ENCODE peak calls at places on chromosomes 4 and X, in six cellular contexts. One of them, this sample, is unnamed.

GRCh38 chrX:136528645-136529315 is 3.2 kb upstream of the VGLL1 start:
- DNase-seq in left cardiac atrium: no peak
- DNase-seq in WTC11: peak; percentile 13
- DNase-seq in AG10803: no peak
- DNase-seq in NCI-H1105: no peak
- DNase-seq in activated CD8-positive, alpha-beta T cell treated with anti-CD3 and anti-CD28 coated beads for 36 hours: no peak
- DNase-seq in this sample: no peak

GRCh38 chr4:147833254-147833653 is 101.4 kb downstream of the ARHGAP10 start:
- DNase-seq in AG10803: peak; percentile 39
- DNase-seq in NCI-H1105: no peak
- DNase-seq in WTC11: no peak
- DNase-seq in activated CD8-positive, alpha-beta T cell treated with anti-CD3 and anti-CD28 coated beads for 36 hours: no peak
- DNase-seq in left cardiac atrium: no peak
- DNase-seq in this sample: no peak

GRCh38 chr4:22129454-22130075 is 181.0 kb upstream of the KCNIP4 start:
- DNase-seq in AG10803: peak; percentile 11
- DNase-seq in activated CD8-positive, alpha-beta T cell treated with anti-CD3 and anti-CD28 coated beads for 36 hours: peak; percentile 39
- DNase-seq in WTC11: peak; percentile 66
- DNase-seq in left cardiac atrium: no peak
- DNase-seq in NCI-H1105: no peak
- DNase-seq in this sample: peak; percentile 9

GRCh38 chr4:55865228-55865806 is 11.9 kb downstream of the EXOC1 start:
- DNase-seq in left cardiac atrium: no peak
- DNase-seq in NCI-H1105: no peak
- DNase-seq in AG10803: peak; percentile 66
- DNase-seq in activated CD8-positive, alpha-beta T cell treated with anti-CD3 and anti-CD28 coated beads for 36 hours: no peak
- DNase-seq in WTC11: no peak
- DNase-seq in this sample: peak; percentile 59

GRCh38 chr4:9800878-9801277 is 19.4 kb downstream of the DRD5 start:
- DNase-seq in WTC11: no peak
- DNase-seq in activated CD8-positive, alpha-beta T cell treated with anti-CD3 and anti-CD28 coated beads for 36 hours: no peak
- DNase-seq in left cardiac atrium: no peak
- DNase-seq in NCI-H1105: peak; percentile 15
- DNase-seq in AG10803: peak; percentile 2
- DNase-seq in this sample: no peak

GRCh38 chr4:89298160-89298559 is 9.4 kb downstream of the GPRIN3 start:
- DNase-seq in left cardiac atrium: no peak
- DNase-seq in AG10803: no peak
- DNase-seq in activated CD8-positive, alpha-beta T cell treated with anti-CD3 and anti-CD28 coated beads for 36 hours: no peak
- DNase-seq in WTC11: no peak
- DNase-seq in NCI-H1105: no peak
- DNase-seq in this sample: no peak

GRCh38 chr4:108173599-108174057 is 4.9 kb upstream of the LEF1 start:
- DNase-seq in left cardiac atrium: no peak
- DNase-seq in AG10803: no peak
- DNase-seq in activated CD8-positive, alpha-beta T cell treated with anti-CD3 and anti-CD28 coated beads for 36 hours: no peak
- DNase-seq in WTC11: no peak
- DNase-seq in NCI-H1105: no peak
- DNase-seq in this sample: no peak

GRCh38 chr4:2578106-2578505 is 41.7 kb downstream of the FAM193A start:
- DNase-seq in WTC11: no peak
- DNase-seq in AG10803: no peak
- DNase-seq in activated CD8-positive, alpha-beta T cell treated with anti-CD3 and anti-CD28 coated beads for 36 hours: no peak
- DNase-seq in NCI-H1105: no peak
- DNase-seq in left cardiac atrium: no peak
- DNase-seq in this sample: no peak

GRCh38 chr4:184281231-184282139 is 63.8 kb upstream of the ENPP6 start:
- DNase-seq in WTC11: no peak
- DNase-seq in left cardiac atrium: no peak
- DNase-seq in AG10803: no peak
- DNase-seq in NCI-H1105: no peak
- DNase-seq in activated CD8-positive, alpha-beta T cell treated with anti-CD3 and anti-CD28 coated beads for 36 hours: peak; percentile 59
- DNase-seq in this sample: no peak

GRCh38 chr4:6453688-6453990 is 18.8 kb downstream of the PPP2R2C start:
- DNase-seq in WTC11: no peak
- DNase-seq in AG10803: no peak
- DNase-seq in activated CD8-positive, alpha-beta T cell treated with anti-CD3 and anti-CD28 coated beads for 36 hours: no peak
- DNase-seq in left cardiac atrium: no peak
- DNase-seq in NCI-H1105: no peak
- DNase-seq in this sample: no peak

GRCh38 chr4:7651461-7651921 is 216.8 kb upstream of the PSAPL1 start:
- DNase-seq in WTC11: peak; percentile 49
- DNase-seq in activated CD8-positive, alpha-beta T cell treated with anti-CD3 and anti-CD28 coated beads for 36 hours: no peak
- DNase-seq in AG10803: no peak
- DNase-seq in NCI-H1105: no peak
- DNase-seq in left cardiac atrium: no peak
- DNase-seq in this sample: peak; percentile 33

GRCh38 chrX:45505214-45505613 is 304.5 kb upstream of the DIPK2B start:
- DNase-seq in NCI-H1105: no peak
- DNase-seq in WTC11: no peak
- DNase-seq in activated CD8-positive, alpha-beta T cell treated with anti-CD3 and anti-CD28 coated beads for 36 hours: peak; percentile 14
- DNase-seq in left cardiac atrium: no peak
- DNase-seq in AG10803: peak; percentile 55
- DNase-seq in this sample: peak; percentile 61

GRCh38 chrX:130097507-130098201 is 12.6 kb downstream of the ELF4 start:
- DNase-seq in activated CD8-positive, alpha-beta T cell treated with anti-CD3 and anti-CD28 coated beads for 36 hours: peak; percentile 23
- DNase-seq in AG10803: no peak
- DNase-seq in NCI-H1105: no peak
- DNase-seq in left cardiac atrium: no peak
- DNase-seq in WTC11: peak; percentile 16
- DNase-seq in this sample: no peak

GRCh38 chr4:176359590-176359989 is 39.8 kb downstream of the SPCS3 start:
- DNase-seq in NCI-H1105: no peak
- DNase-seq in AG10803: peak; percentile 97
- DNase-seq in activated CD8-positive, alpha-beta T cell treated with anti-CD3 and anti-CD28 coated beads for 36 hours: no peak
- DNase-seq in WTC11: no peak
- DNase-seq in left cardiac atrium: no peak
- DNase-seq in this sample: peak; percentile 59

GRCh38 chrX:768596-768995 is 138.0 kb downstream of the SHOX start:
- DNase-seq in AG10803: no peak
- DNase-seq in left cardiac atrium: no peak
- DNase-seq in NCI-H1105: no peak
- DNase-seq in WTC11: no peak
- DNase-seq in activated CD8-positive, alpha-beta T cell treated with anti-CD3 and anti-CD28 coated beads for 36 hours: no peak
- DNase-seq in this sample: no peak

GRCh38 chrX:10486373-10486772 is 134.0 kb downstream of the MID1 start:
- DNase-seq in left cardiac atrium: no peak
- DNase-seq in AG10803: peak; percentile 86
- DNase-seq in activated CD8-positive, alpha-beta T cell treated with anti-CD3 and anti-CD28 coated beads for 36 hours: no peak
- DNase-seq in NCI-H1105: no peak
- DNase-seq in WTC11: no peak
- DNase-seq in this sample: peak; percentile 72

GRCh38 chr4:62210521-62210920 is 1010.4 kb downstream of the ADGRL3 start:
- DNase-seq in WTC11: no peak
- DNase-seq in NCI-H1105: peak; percentile 15
- DNase-seq in activated CD8-positive, alpha-beta T cell treated with anti-CD3 and anti-CD28 coated beads for 36 hours: no peak
- DNase-seq in left cardiac atrium: no peak
- DNase-seq in AG10803: no peak
- DNase-seq in this sample: peak; percentile 20

GRCh38 chrX:38107028-38107427 is 100.7 kb downstream of the SYTL5 start:
- DNase-seq in left cardiac atrium: no peak
- DNase-seq in activated CD8-positive, alpha-beta T cell treated with anti-CD3 and anti-CD28 coated beads for 36 hours: no peak
- DNase-seq in NCI-H1105: no peak
- DNase-seq in AG10803: no peak
- DNase-seq in WTC11: no peak
- DNase-seq in this sample: no peak

GRCh38 chr4:184732126-184732525 is 1.8 kb downstream of the CENPU start:
- DNase-seq in left cardiac atrium: no peak
- DNase-seq in NCI-H1105: peak; percentile 46
- DNase-seq in WTC11: no peak
- DNase-seq in AG10803: no peak
- DNase-seq in activated CD8-positive, alpha-beta T cell treated with anti-CD3 and anti-CD28 coated beads for 36 hours: no peak
- DNase-seq in this sample: peak; percentile 41

GRCh38 chrX:151393514-151393913 is 3.5 kb upstream of the VMA21 start:
- DNase-seq in AG10803: no peak
- DNase-seq in left cardiac atrium: no peak
- DNase-seq in NCI-H1105: no peak
- DNase-seq in activated CD8-positive, alpha-beta T cell treated with anti-CD3 and anti-CD28 coated beads for 36 hours: peak; percentile 67
- DNase-seq in WTC11: peak; percentile 18
- DNase-seq in this sample: no peak

GRCh38 chr4:38075370-38076152 is 115.4 kb downstream of the PTTG2 start:
- DNase-seq in activated CD8-positive, alpha-beta T cell treated with anti-CD3 and anti-CD28 coated beads for 36 hours: no peak
- DNase-seq in left cardiac atrium: no peak
- DNase-seq in WTC11: no peak
- DNase-seq in NCI-H1105: no peak
- DNase-seq in AG10803: peak; percentile 58
- DNase-seq in this sample: peak; percentile 26

GRCh38 chr4:4613641-4614286 is 71.9 kb upstream of the STX18 start:
- DNase-seq in WTC11: no peak
- DNase-seq in AG10803: peak; percentile 67
- DNase-seq in activated CD8-positive, alpha-beta T cell treated with anti-CD3 and anti-CD28 coated beads for 36 hours: no peak
- DNase-seq in NCI-H1105: no peak
- DNase-seq in left cardiac atrium: no peak
- DNase-seq in this sample: no peak

GRCh38 chr4:84800256-84800655 is 166.2 kb downstream of the WDFY3 start:
- DNase-seq in activated CD8-positive, alpha-beta T cell treated with anti-CD3 and anti-CD28 coated beads for 36 hours: no peak
- DNase-seq in NCI-H1105: no peak
- DNase-seq in WTC11: no peak
- DNase-seq in AG10803: no peak
- DNase-seq in left cardiac atrium: no peak
- DNase-seq in this sample: peak; percentile 4

GRCh38 chr4:112881842-112882241 is 167.6 kb upstream of the ANK2 start:
- DNase-seq in WTC11: peak; percentile 21
- DNase-seq in left cardiac atrium: no peak
- DNase-seq in NCI-H1105: no peak
- DNase-seq in activated CD8-positive, alpha-beta T cell treated with anti-CD3 and anti-CD28 coated beads for 36 hours: no peak
- DNase-seq in AG10803: no peak
- DNase-seq in this sample: no peak

GRCh38 chr4:84481879-84482245 is 17.2 kb downstream of the NKX6-1 start:
- DNase-seq in activated CD8-positive, alpha-beta T cell treated with anti-CD3 and anti-CD28 coated beads for 36 hours: no peak
- DNase-seq in AG10803: no peak
- DNase-seq in left cardiac atrium: no peak
- DNase-seq in NCI-H1105: no peak
- DNase-seq in WTC11: peak; percentile 52
- DNase-seq in this sample: no peak

GRCh38 chrX:42386681-42387080 is 391.3 kb downstream of the PPP1R2C start:
- DNase-seq in NCI-H1105: no peak
- DNase-seq in activated CD8-positive, alpha-beta T cell treated with anti-CD3 and anti-CD28 coated beads for 36 hours: no peak
- DNase-seq in WTC11: no peak
- DNase-seq in AG10803: no peak
- DNase-seq in left cardiac atrium: no peak
- DNase-seq in this sample: no peak

GRCh38 chr4:109009909-109010308 is 247.1 kb upstream of the ETNPPL start:
- DNase-seq in left cardiac atrium: no peak
- DNase-seq in NCI-H1105: no peak
- DNase-seq in WTC11: no peak
- DNase-seq in AG10803: peak; percentile 81
- DNase-seq in activated CD8-positive, alpha-beta T cell treated with anti-CD3 and anti-CD28 coated beads for 36 hours: no peak
- DNase-seq in this sample: peak; percentile 66

GRCh38 chr4:98802673-98803286 is 126.2 kb downstream of the EIF4E start:
- DNase-seq in activated CD8-positive, alpha-beta T cell treated with anti-CD3 and anti-CD28 coated beads for 36 hours: no peak
- DNase-seq in AG10803: no peak
- DNase-seq in NCI-H1105: no peak
- DNase-seq in WTC11: no peak
- DNase-seq in left cardiac atrium: no peak
- DNase-seq in this sample: peak; percentile 31

GRCh38 chr4:185874516-185875230 is 62.7 kb upstream of the SORBS2 start:
- DNase-seq in AG10803: peak; percentile 39
- DNase-seq in left cardiac atrium: no peak
- DNase-seq in NCI-H1105: no peak
- DNase-seq in activated CD8-positive, alpha-beta T cell treated with anti-CD3 and anti-CD28 coated beads for 36 hours: no peak
- DNase-seq in WTC11: no peak
- DNase-seq in this sample: peak; percentile 46

GRCh38 chr4:113845138-113845537 is 83.6 kb upstream of the CAMK2D start:
- DNase-seq in AG10803: no peak
- DNase-seq in NCI-H1105: no peak
- DNase-seq in WTC11: no peak
- DNase-seq in activated CD8-positive, alpha-beta T cell treated with anti-CD3 and anti-CD28 coated beads for 36 hours: no peak
- DNase-seq in left cardiac atrium: no peak
- DNase-seq in this sample: no peak

GRCh38 chr4:67931256-67931655 is 32.0 kb downstream of the TMPRSS11A start:
- DNase-seq in WTC11: no peak
- DNase-seq in NCI-H1105: no peak
- DNase-seq in activated CD8-positive, alpha-beta T cell treated with anti-CD3 and anti-CD28 coated beads for 36 hours: no peak
- DNase-seq in AG10803: no peak
- DNase-seq in left cardiac atrium: no peak
- DNase-seq in this sample: no peak

GRCh38 chr4:74123065-74123728 is 24.2 kb upstream of the CXCL2 start:
- DNase-seq in AG10803: peak; percentile 96
- DNase-seq in left cardiac atrium: no peak
- DNase-seq in activated CD8-positive, alpha-beta T cell treated with anti-CD3 and anti-CD28 coated beads for 36 hours: no peak
- DNase-seq in NCI-H1105: peak; percentile 18
- DNase-seq in WTC11: no peak
- DNase-seq in this sample: no peak

GRCh38 chr4:156560701-156561100 is 410.9 kb downstream of the PDGFC start:
- DNase-seq in AG10803: no peak
- DNase-seq in NCI-H1105: no peak
- DNase-seq in WTC11: no peak
- DNase-seq in left cardiac atrium: no peak
- DNase-seq in activated CD8-positive, alpha-beta T cell treated with anti-CD3 and anti-CD28 coated beads for 36 hours: no peak
- DNase-seq in this sample: no peak

GRCh38 chrX:20124964-20125363 is 8.3 kb upstream of the MAP7D2 start:
- DNase-seq in NCI-H1105: no peak
- DNase-seq in activated CD8-positive, alpha-beta T cell treated with anti-CD3 and anti-CD28 coated beads for 36 hours: no peak
- DNase-seq in AG10803: no peak
- DNase-seq in left cardiac atrium: no peak
- DNase-seq in WTC11: no peak
- DNase-seq in this sample: no peak

GRCh38 chrX:23919706-23920320 is 12.0 kb downstream of the CXorf58 start:
- DNase-seq in AG10803: peak; percentile 13
- DNase-seq in activated CD8-positive, alpha-beta T cell treated with anti-CD3 and anti-CD28 coated beads for 36 hours: peak; percentile 21
- DNase-seq in NCI-H1105: no peak
- DNase-seq in left cardiac atrium: no peak
- DNase-seq in WTC11: peak; percentile 36
- DNase-seq in this sample: no peak

GRCh38 chrX:124018031-124018430 is 56.5 kb downstream of the STAG2 start:
- DNase-seq in NCI-H1105: no peak
- DNase-seq in left cardiac atrium: no peak
- DNase-seq in activated CD8-positive, alpha-beta T cell treated with anti-CD3 and anti-CD28 coated beads for 36 hours: no peak
- DNase-seq in WTC11: no peak
- DNase-seq in AG10803: no peak
- DNase-seq in this sample: no peak

GRCh38 chr4:11487876-11488545 is 59.3 kb upstream of the HS3ST1 start:
- DNase-seq in NCI-H1105: no peak
- DNase-seq in WTC11: no peak
- DNase-seq in left cardiac atrium: no peak
- DNase-seq in activated CD8-positive, alpha-beta T cell treated with anti-CD3 and anti-CD28 coated beads for 36 hours: no peak
- DNase-seq in AG10803: no peak
- DNase-seq in this sample: peak; percentile 88